ENCODE peak calls at places on chromosomes 5 and 9, in seven cellular contexts. N, O, T, R, J, L and A are unnamed samples.

GRCh38 chr5:43172779-43173178 is 19.2 kb upstream of the NIM1K start:
- DNase-seq in N (no peak), O (no peak), L (no peak), R (no peak), J (no peak), T (no peak), A (no peak)

GRCh38 chr5:159156839-159157238 is 52.5 kb downstream of the RNF145 start:
- DNase-seq in N (peak; percentile 89), L (peak; percentile 38), O (peak; percentile 53), J (peak; percentile 53), R (no peak), T (no peak), A (no peak)

GRCh38 chr5:97163360-97163764 is 19.7 kb downstream of the RIOK2 start:
- DNase-seq in R (no peak), N (no peak), L (no peak), T (no peak), O (no peak), J (no peak), A (no peak)

GRCh38 chr9:94804917-94805544 is 78.5 kb downstream of the AOPEP start:
- DNase-seq in T (no peak), N (no peak), R (no peak), L (peak; percentile 24), O (no peak), J (no peak), A (no peak)

GRCh38 chr9:93895535-93895934 is 59.6 kb downstream of the BARX1 start:
- DNase-seq in L (no peak), J (no peak), N (no peak), R (no peak), T (no peak), O (no peak), A (no peak)

GRCh38 chr9:86939311-86939710 is 8.0 kb downstream of the GAS1 start:
- DNase-seq in T (no peak), O (no peak), R (no peak), L (no peak), N (no peak), J (no peak), A (no peak)

GRCh38 chr5:2007906-2008437 is 125.2 kb upstream of the IRX4 start:
- DNase-seq in O (no peak), L (no peak), N (peak; percentile 33), J (peak; percentile 72), T (no peak), R (peak; percentile 77), A (no peak)

GRCh38 chr5:5270958-5271605 is 131.0 kb downstream of the ADAMTS16 start:
- DNase-seq in L (peak; percentile 100), T (no peak), N (peak; percentile 64), J (peak; percentile 69), R (peak; percentile 73), O (peak; percentile 46), A (peak; percentile 13)

GRCh38 chr5:132257131-132258101 is at the start of gene PDLIM4:
- DNase-seq in L (peak; percentile 45), J (peak; percentile 78), T (no peak), R (peak; percentile 57), N (peak; percentile 92), O (peak; percentile 23), A (no peak)

GRCh38 chr5:121890297-121890858 is 38.7 kb downstream of the FTMT start:
- DNase-seq in J (no peak), L (no peak), T (no peak), N (peak; percentile 20), R (no peak), O (no peak), A (no peak)

GRCh38 chr5:28542968-28543367 is 1504.6 kb upstream of the CDH9 start:
- DNase-seq in J (no peak), T (no peak), R (no peak), O (no peak), N (no peak), L (peak; percentile 48), A (no peak)

GRCh38 chr5:84275609-84276008 is 109.1 kb downstream of the EDIL3 start:
- DNase-seq in O (no peak), T (no peak), R (no peak), J (no peak), L (no peak), N (no peak), A (no peak)

GRCh38 chr9:121652037-121652837 is 803 bp downstream of the DAB2IP start:
- DNase-seq in J (peak; percentile 61), O (peak; percentile 72), L (peak; percentile 32), R (peak; percentile 42), T (no peak), N (peak; percentile 74), A (no peak)

GRCh38 chr5:73218552-73219171 is 45.7 kb downstream of the TMEM174 start:
- DNase-seq in J (no peak), T (no peak), R (no peak), N (peak; percentile 69), L (no peak), O (no peak), A (no peak)

GRCh38 chr9:107465467-107466451 is 23.8 kb downstream of the KLF4 start:
- DNase-seq in N (peak; percentile 85), R (peak; percentile 81), T (no peak), J (peak; percentile 55), O (peak; percentile 75), L (peak; percentile 59), A (no peak)

GRCh38 chr9:5470122-5470521 is 19.8 kb downstream of the CD274 start:
- DNase-seq in R (no peak), J (no peak), N (no peak), T (no peak), L (no peak), O (no peak), A (no peak)

GRCh38 chr9:5470816-5471215 is 20.5 kb downstream of the CD274 start:
- DNase-seq in T (no peak), N (no peak), L (no peak), R (no peak), J (no peak), O (no peak), A (no peak)

GRCh38 chr9:5468850-5469249 is 18.5 kb downstream of the CD274 start:
- DNase-seq in J (no peak), L (no peak), O (no peak), T (no peak), R (no peak), N (no peak), A (no peak)

DNA sequence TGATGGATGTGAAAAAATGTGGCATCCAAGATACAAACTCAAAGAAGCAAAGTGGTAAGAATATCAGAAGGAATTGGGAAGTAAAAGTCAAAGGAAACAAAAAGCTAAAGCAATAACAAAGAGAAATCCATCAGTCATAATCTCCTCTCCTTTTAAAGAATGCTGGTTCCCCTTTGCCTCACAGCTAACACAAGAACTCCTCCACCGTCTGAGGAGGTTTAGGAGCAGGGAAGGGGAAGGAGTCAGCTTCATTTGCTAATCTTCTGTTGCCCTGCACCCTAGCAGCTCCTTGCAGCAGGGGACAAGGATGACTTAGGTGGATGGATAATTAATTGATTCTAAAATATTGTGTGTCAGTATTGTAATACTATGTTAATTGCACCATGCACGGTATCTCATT is 16.4 kb downstream of the CD274 start:
- DNase-seq in J (no peak), N (no peak), L (no peak), R (no peak), O (no peak), T (no peak), A (no peak)
- H3K27ac ChIP-seq in J (no peak overlapping the region), N (no peak overlapping the region), L (no peak overlapping the region), R (no peak overlapping the region), O (no peak overlapping the region), T (no peak overlapping the region), A (no peak overlapping the region)

GRCh38 chr5:139670369-139671095 is 22.4 kb downstream of the CXXC5 start:
- DNase-seq in O (no peak), J (no peak), N (no peak), T (no peak), L (no peak), R (no peak), A (no peak)
- H3K27ac ChIP-seq in O (peak overlapping the region; percentile 18), J (peak overlapping the region; percentile 89), N (peak overlapping the region; percentile 50), T (peak overlapping the region; percentile 98), L (no peak overlapping the region), R (peak overlapping the region; percentile 98), A (peak overlapping the region; percentile 95)

DNA sequence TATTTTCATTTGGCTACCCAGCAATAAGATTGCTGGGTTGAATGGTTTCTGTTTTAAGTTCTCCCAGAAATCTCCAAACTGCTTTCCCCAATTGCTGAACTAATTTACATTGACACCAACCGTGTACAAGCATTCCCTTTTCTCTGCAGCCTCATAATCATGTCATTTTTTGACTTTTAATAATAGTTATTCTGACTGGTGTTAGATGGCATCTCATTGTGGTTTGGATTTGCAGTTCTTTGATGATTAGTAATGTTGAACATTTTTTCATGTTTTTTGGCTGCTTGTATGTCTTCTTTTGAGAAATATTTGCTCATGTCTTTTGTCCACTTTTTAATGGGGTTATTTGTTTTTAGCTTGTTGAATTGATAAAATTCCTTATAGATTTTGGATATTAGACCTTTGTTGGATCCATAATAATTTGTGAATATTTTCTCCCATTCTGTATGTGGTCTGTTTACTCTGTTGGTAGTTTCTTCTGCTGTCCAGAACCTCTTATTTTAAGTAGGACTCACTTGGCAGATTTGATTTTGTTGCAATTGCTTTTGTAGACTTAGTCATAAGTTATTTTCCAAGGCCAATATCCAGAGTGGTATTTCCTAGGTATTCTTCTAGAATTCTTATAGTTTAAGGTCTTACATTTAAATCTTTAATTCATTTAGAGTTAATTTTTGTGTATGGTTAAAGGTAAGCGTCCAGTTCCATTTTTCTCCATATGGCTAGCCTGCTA is 793.7 kb downstream of the BRINP1 start:
- DNase-seq in O (no peak), L (no peak), R (no peak), N (no peak), T (no peak), J (no peak), A (no peak)
- H3K27ac ChIP-seq in O (no peak overlapping the region), L (no peak overlapping the region), R (no peak overlapping the region), N (no peak overlapping the region), T (no peak overlapping the region), J (no peak overlapping the region), A (no peak overlapping the region)

GRCh38 chr5:124721336-124721735 is 25.1 kb downstream of the ZNF608 start:
- DNase-seq in L (no peak), O (no peak), R (no peak), N (no peak), J (no peak), T (no peak), A (no peak)

GRCh38 chr5:124720589-124720988 is 25.9 kb downstream of the ZNF608 start:
- DNase-seq in O (no peak), N (no peak), L (no peak), R (no peak), J (no peak), T (no peak), A (no peak)

GRCh38 chr5:124716169-124716568 is 30.3 kb downstream of the ZNF608 start:
- DNase-seq in J (no peak), L (no peak), N (no peak), T (no peak), O (no peak), R (no peak), A (no peak)

GRCh38 chr5:124719346-124719967 is 27.0 kb downstream of the ZNF608 start:
- DNase-seq in T (no peak), N (no peak), J (no peak), O (no peak), R (no peak), L (no peak), A (no peak)

GRCh38 chr5:124718376-124718775 is 28.1 kb downstream of the ZNF608 start:
- DNase-seq in N (no peak), T (no peak), L (no peak), O (no peak), R (no peak), J (no peak), A (peak; percentile 69)
- H3K27ac ChIP-seq in N (no peak overlapping the region), T (no peak overlapping the region), L (no peak overlapping the region), O (no peak overlapping the region), R (no peak overlapping the region), J (no peak overlapping the region), A (no peak overlapping the region)